ENCODE peak calls at places on chromosomes 1 and 21, in six cellular contexts. W, U, Q, V, Z and D are unnamed samples.

GRCh38 chr1:21922103-21923014 is 14.8 kb downstream of the HSPG2 start:
- DNase-seq in Q (no peak), V (no peak), Z (no peak), W (no peak), U (peak), D (no peak)

GRCh38 chr1:209266590-209267172 is 316.8 kb upstream of the CAMK1G start:
- DNase-seq in U (no peak), Z (no peak), Q (no peak), V (no peak), W (no peak), D (no peak)

GRCh38 chr1:59803458-59804038 is 11.2 kb upstream of the HOOK1 start:
- DNase-seq in Q (no peak), U (no peak), Z (no peak), W (no peak), V (no peak), D (no peak)

GRCh38 chr1:103525114-103525606 is 339 bp upstream of the RNPC3 start:
- DNase-seq in Q (no peak), U (peak), Z (no peak), W (peak), V (peak), D (peak)

GRCh38 chr1:86436041-86436440 is 12.1 kb downstream of the CLCA2 start:
- DNase-seq in U (no peak), W (no peak), V (no peak), Z (no peak), Q (no peak), D (no peak)

GRCh38 chr1:168408531-168409242 is 128.0 kb downstream of the TBX19 start:
- DNase-seq in Z (peak), Q (no peak), U (peak), V (no peak), W (no peak), D (no peak)

GRCh38 chr1:36222481-36223372 is 1.5 kb upstream of the THRAP3 start:
- DNase-seq in V (no peak), Q (no peak), U (no peak), Z (no peak), W (no peak), D (no peak)

GRCh38 chr1:66944330-66945274 is 19.8 kb downstream of the MIER1 start:
- DNase-seq in U (peak), W (no peak), Z (no peak), Q (no peak), V (no peak), D (no peak)

GRCh38 chr1:66350001-66350547 is 183.9 kb upstream of the SGIP1 start:
- DNase-seq in Z (no peak), W (no peak), U (no peak), V (no peak), Q (no peak), D (no peak)

GRCh38 chr1:173476197-173476663 is 905 bp upstream of the PRDX6 start:
- DNase-seq in Q (no peak), V (no peak), U (no peak), W (no peak), Z (no peak), D (no peak)
- TF ChIP-seq TAF1 in Q (no peak), V (no peak), U (no peak), W (no peak), Z (no peak), D (no peak)

GRCh38 chr1:185044981-185045792 is at the start of gene RNF2:
- DNase-seq in Z (peak), Q (peak), V (peak), U (peak), W (peak), D (peak)
- TF ChIP-seq POLR2AphosphoS5 in Z (no peak), Q (no peak), V (peak), U (peak), W (peak), D (no peak)

GRCh38 chr1:109619655-109620395 is at the start of gene AMPD2:
- DNase-seq in Z (peak), W (peak), Q (peak), U (peak), V (peak), D (peak)

GRCh38 chr1:109622103-109622892 is 2.7 kb downstream of the AMPD2 start:
- DNase-seq in W (no peak), Q (no peak), U (no peak), V (no peak), Z (no peak), D (no peak)

GRCh38 chr1:109620396-109620817 is 770 bp downstream of the AMPD2 start:
- DNase-seq in W (peak), Z (no peak), U (no peak), Q (no peak), V (peak), D (no peak)

GRCh38 chr1:109621402-109622101 is 1.9 kb downstream of the AMPD2 start:
- DNase-seq in V (no peak), Q (no peak), W (no peak), Z (no peak), U (no peak), D (no peak)

GRCh38 chr1:109620890-109621289 is 1.3 kb downstream of the AMPD2 start:
- DNase-seq in W (peak), Q (peak), U (peak), V (peak), Z (peak), D (peak)
- TF ChIP-seq TAF1 in W (no peak), Q (no peak), U (no peak), V (no peak), Z (no peak), D (no peak)

GRCh38 chr1:232626452-232626851 is 3.5 kb downstream of the SIPA1L2 start:
- DNase-seq in Z (no peak), V (no peak), Q (no peak), W (no peak), U (no peak), D (no peak)

GRCh38 chr1:232627645-232628334 is 2.1 kb downstream of the SIPA1L2 start:
- DNase-seq in Z (no peak), Q (no peak), U (no peak), W (peak), V (no peak), D (no peak)

GRCh38 chr1:232624892-232625291 is 5.0 kb downstream of the SIPA1L2 start:
- DNase-seq in U (no peak), Q (no peak), V (no peak), W (no peak), Z (no peak), D (no peak)

GRCh38 chr1:232627171-232627570 is 2.8 kb downstream of the SIPA1L2 start:
- DNase-seq in Q (no peak), U (no peak), W (no peak), Z (no peak), V (no peak), D (no peak)

GRCh38 chr1:232625319-232625868 is 4.5 kb downstream of the SIPA1L2 start:
- DNase-seq in V (no peak), Q (no peak), Z (no peak), U (no peak), W (no peak), D (no peak)
- TF ChIP-seq POLR2AphosphoS5 in V (no peak), Q (no peak), Z (no peak), U (no peak), W (no peak), D (no peak)

GRCh38 chr1:238652346-238652968 is 733.9 kb upstream of the CHRM3 start:
- DNase-seq in V (no peak), W (no peak), Q (no peak), U (no peak), Z (no peak), D (no peak)
- TF ChIP-seq TAF1 in V (no peak), W (no peak), Q (no peak), U (no peak), Z (no peak), D (no peak)

GRCh38 chr1:8348056-8348776 is 30.3 kb downstream of the SLC45A1 start:
- DNase-seq in Z (no peak), U (no peak), V (no peak), Q (no peak), W (no peak), D (no peak)

GRCh38 chr1:8350914-8351684 is 33.2 kb downstream of the SLC45A1 start:
- DNase-seq in W (no peak), Z (no peak), U (no peak), V (no peak), Q (no peak), D (no peak)

GRCh38 chr1:8349473-8349865 is 31.6 kb downstream of the SLC45A1 start:
- DNase-seq in V (no peak), W (no peak), Q (no peak), U (no peak), Z (no peak), D (no peak)

GRCh38 chr1:8348777-8349472 is 31.0 kb downstream of the SLC45A1 start:
- DNase-seq in Q (peak), V (peak), Z (no peak), U (peak), W (peak), D (peak)

DNA sequence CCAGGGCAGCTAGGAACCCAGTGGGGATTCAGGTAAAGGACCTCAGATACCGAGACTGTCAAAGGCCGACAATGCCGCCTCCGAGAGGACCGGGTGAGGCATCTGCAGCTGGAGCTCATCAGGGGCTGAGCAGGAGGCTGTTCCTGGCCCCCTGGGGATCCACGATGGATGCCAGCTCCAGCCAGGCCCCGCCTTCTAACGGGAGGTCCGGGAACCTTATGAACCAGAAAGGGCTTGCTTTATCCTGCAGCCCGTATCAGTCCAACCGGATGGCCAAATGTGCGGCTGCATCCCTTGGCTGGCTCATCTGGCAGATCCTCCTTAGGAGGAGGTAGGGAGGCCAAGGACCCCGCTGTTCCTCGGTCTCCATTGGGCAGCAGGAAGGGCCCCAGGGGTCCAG is 32.0 kb downstream of the SLC45A1 start:
- DNase-seq in Q (no peak), U (no peak), V (no peak), Z (no peak), W (no peak), D (no peak)
- TF ChIP-seq POLR2AphosphoS5 in Q (no peak), U (no peak), V (no peak), Z (no peak), W (no peak), D (no peak)

GRCh38 chr1:178682886-178683285 is 42.2 kb upstream of the RALGPS2 start:
- DNase-seq in V (no peak), W (no peak), Z (no peak), Q (no peak), U (no peak), D (no peak)

GRCh38 chr1:178684111-178684510 is 40.9 kb upstream of the RALGPS2 start:
- DNase-seq in Q (no peak), Z (no peak), W (no peak), U (no peak), V (no peak), D (no peak)

GRCh38 chr1:178684542-178685000 is 40.5 kb upstream of the RALGPS2 start:
- DNase-seq in V (no peak), W (no peak), U (peak), Q (no peak), Z (no peak), D (no peak)

GRCh38 chr1:178682429-178682828 is 42.6 kb upstream of the RALGPS2 start:
- DNase-seq in U (peak), Q (no peak), V (no peak), W (no peak), Z (no peak), D (no peak)

GRCh38 chr1:178683304-178683703 is 41.7 kb upstream of the RALGPS2 start:
- DNase-seq in Z (no peak), U (no peak), Q (no peak), V (no peak), W (no peak), D (no peak)
- TF ChIP-seq TAF1 in Z (no peak), U (no peak), Q (no peak), V (no peak), W (no peak), D (no peak)

DNA sequence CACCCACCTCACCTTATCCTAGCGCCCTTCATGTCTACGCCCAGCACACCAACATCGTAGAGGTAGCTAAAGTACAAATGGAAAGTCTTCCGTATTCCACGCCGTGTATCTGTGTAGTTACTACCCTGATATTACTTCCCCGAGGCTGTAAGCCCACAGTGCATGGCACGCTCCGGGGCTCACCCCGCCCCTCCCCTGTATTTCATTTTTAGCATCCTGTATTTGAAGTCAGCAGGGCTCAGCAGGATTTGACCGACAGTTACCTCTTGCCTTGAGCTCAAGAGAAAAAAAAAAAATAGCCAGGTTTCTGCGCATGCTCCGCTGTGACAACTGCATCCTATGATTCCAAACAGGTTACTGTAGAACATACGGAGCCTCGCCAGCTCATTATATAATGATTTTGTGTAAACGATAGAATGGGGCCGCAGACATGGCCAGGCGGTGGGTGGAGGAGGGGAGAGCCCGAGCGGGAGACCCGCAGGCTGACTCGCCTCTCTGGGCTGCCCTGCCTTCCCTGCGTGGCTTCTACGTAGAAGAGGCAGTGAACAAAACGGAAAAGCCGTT is 1.3 kb downstream of the ABCG1 start:
- DNase-seq in W (peak), V (no peak), Q (no peak), U (peak), Z (no peak), D (peak)
- TF ChIP-seq POLR2AphosphoS5 in W (no peak), V (no peak), Q (no peak), U (no peak), Z (no peak), D (no peak)

GRCh38 chr1:39106949-39107740 is 81.0 kb downstream of the NDUFS5 start:
- DNase-seq in V (no peak), Z (no peak), Q (no peak), U (no peak), W (no peak), D (no peak)
- TF ChIP-seq TAF1 in V (no peak), Z (no peak), Q (no peak), U (no peak), W (no peak), D (no peak)

GRCh38 chr1:221718391-221719277 is 23.3 kb downstream of the DUSP10 start:
- DNase-seq in Z (no peak), V (no peak), Q (no peak), W (no peak), U (peak), D (no peak)
- TF ChIP-seq POLR2AphosphoS5 in Z (no peak), V (no peak), Q (no peak), W (no peak), U (no peak), D (no peak)